ENCODE peak calls at places on chromosome 1, in seven cellular contexts. R is spleen, A is A673, N is mucosa of descending colon, M is heart left ventricle, L is keratinocyte, S is H9. C is an unnamed sample.

GRCh38 chr1:20281801-20282200 is 8.9 kb upstream of the VWA5B1 start:
- DNase-seq in R (no peak), A (no peak), N (no peak), M (no peak), L (peak; percentile 26), S (no peak), C (no peak)

GRCh38 chr1:11708554-11709350 is 17.2 kb downstream of the DRAXIN start:
- DNase-seq in R (no peak), A (no peak), N (no peak), M (no peak), L (no peak), S (no peak), C (no peak)

GRCh38 chr1:235093685-235094592 is 34.7 kb downstream of the TOMM20 start:
- DNase-seq in R (peak; percentile 93), A (peak; percentile 77), N (peak; percentile 92), M (peak; percentile 67), L (no peak), S (peak; percentile 84), C (peak; percentile 87)

GRCh38 chr1:225733254-225733653 is 44.4 kb upstream of the SRP9 start:
- DNase-seq in R (no peak), A (peak; percentile 24), N (no peak), M (no peak), L (no peak), S (no peak), C (no peak)

GRCh38 chr1:25485536-25486235 is 55.0 kb downstream of the MACO1 start:
- DNase-seq in R (no peak), A (no peak), N (no peak), M (no peak), L (no peak), S (no peak), C (no peak)

GRCh38 chr1:205481629-205482071 is 22.8 kb upstream of the CDK18 start:
- DNase-seq in R (no peak), A (no peak), N (no peak), M (no peak), L (no peak), S (no peak), C (no peak)

GRCh38 chr1:13779930-13780329 is 79.9 kb downstream of the PRDM2 start:
- DNase-seq in R (no peak), A (no peak), N (no peak), M (no peak), L (no peak), S (no peak), C (no peak)

GRCh38 chr1:164689672-164690655 is 131.0 kb downstream of the PBX1 start:
- DNase-seq in R (no peak), A (no peak), N (no peak), M (no peak), L (no peak), S (no peak), C (no peak)

GRCh38 chr1:26021647-26022403 is at the start of gene EXTL1:
- DNase-seq in R (no peak), A (peak; percentile 57), N (no peak), M (peak; percentile 79), L (no peak), S (peak; percentile 85), C (no peak)

GRCh38 chr1:32920833-32921232 is 19.6 kb upstream of the TMEM54 start:
- DNase-seq in R (no peak), A (no peak), N (no peak), M (peak; percentile 56), L (no peak), S (no peak), C (peak; percentile 61)

GRCh38 chr1:227805606-227806197 is 9.8 kb upstream of the PRSS38 start:
- DNase-seq in R (no peak), A (no peak), N (no peak), M (no peak), L (peak; percentile 90), S (no peak), C (no peak)

GRCh38 chr1:38026592-38027200 is 14.2 kb downstream of the UTP11 start:
- DNase-seq in R (no peak), A (peak; percentile 93), N (peak; percentile 64), M (no peak), L (no peak), S (peak; percentile 77), C (peak; percentile 88)

GRCh38 chr1:180343931-180344406 is 113.9 kb downstream of the LHX4 start:
- DNase-seq in R (no peak), A (peak; percentile 49), N (peak; percentile 92), M (peak; percentile 18), L (no peak), S (no peak), C (no peak)

GRCh38 chr1:226668173-226668560 is 70.9 kb downstream of the ITPKB start:
- DNase-seq in R (no peak), A (no peak), N (no peak), M (no peak), L (no peak), S (no peak), C (no peak)

GRCh38 chr1:55352080-55352800 is 137.1 kb upstream of the USP24 start:
- DNase-seq in R (no peak), A (no peak), N (no peak), M (peak; percentile 56), L (no peak), S (no peak), C (no peak)

GRCh38 chr1:166379447-166379846 is 212.6 kb upstream of the FAM78B start:
- DNase-seq in R (no peak), A (peak; percentile 1), N (no peak), M (peak; percentile 66), L (no peak), S (no peak), C (no peak)

GRCh38 chr1:29647581-29647980 is 411.3 kb downstream of the PTPRU start:
- DNase-seq in R (no peak), A (no peak), N (no peak), M (no peak), L (no peak), S (no peak), C (no peak)

GRCh38 chr1:188642585-188643168 is 1813.9 kb downstream of the PLA2G4A start:
- DNase-seq in R (no peak), A (peak; percentile 10), N (no peak), M (no peak), L (no peak), S (no peak), C (peak; percentile 62)

GRCh38 chr1:223702735-223703667 is 9.3 kb upstream of the CAPN2 start:
- DNase-seq in R (no peak), A (no peak), N (no peak), M (no peak), L (no peak), S (no peak), C (no peak)

GRCh38 chr1:23868848-23869450 is 859 bp upstream of the FUCA1 start:
- DNase-seq in R (no peak), A (no peak), N (no peak), M (no peak), L (no peak), S (no peak), C (no peak)

GRCh38 chr1:50978852-50979781 is 9.1 kb downstream of the CDKN2C start:
- DNase-seq in R (no peak), A (peak; percentile 69), N (peak; percentile 55), M (peak; percentile 10), L (no peak), S (no peak), C (no peak)

GRCh38 chr1:78032964-78033796 is 12.6 kb upstream of the GIPC2 start:
- DNase-seq in R (no peak), A (no peak), N (no peak), M (no peak), L (no peak), S (no peak), C (no peak)

GRCh38 chr1:67013573-67013972 is 40.4 kb downstream of the SLC35D1 start:
- DNase-seq in R (no peak), A (no peak), N (no peak), M (no peak), L (peak; percentile 15), S (no peak), C (no peak)

DNA sequence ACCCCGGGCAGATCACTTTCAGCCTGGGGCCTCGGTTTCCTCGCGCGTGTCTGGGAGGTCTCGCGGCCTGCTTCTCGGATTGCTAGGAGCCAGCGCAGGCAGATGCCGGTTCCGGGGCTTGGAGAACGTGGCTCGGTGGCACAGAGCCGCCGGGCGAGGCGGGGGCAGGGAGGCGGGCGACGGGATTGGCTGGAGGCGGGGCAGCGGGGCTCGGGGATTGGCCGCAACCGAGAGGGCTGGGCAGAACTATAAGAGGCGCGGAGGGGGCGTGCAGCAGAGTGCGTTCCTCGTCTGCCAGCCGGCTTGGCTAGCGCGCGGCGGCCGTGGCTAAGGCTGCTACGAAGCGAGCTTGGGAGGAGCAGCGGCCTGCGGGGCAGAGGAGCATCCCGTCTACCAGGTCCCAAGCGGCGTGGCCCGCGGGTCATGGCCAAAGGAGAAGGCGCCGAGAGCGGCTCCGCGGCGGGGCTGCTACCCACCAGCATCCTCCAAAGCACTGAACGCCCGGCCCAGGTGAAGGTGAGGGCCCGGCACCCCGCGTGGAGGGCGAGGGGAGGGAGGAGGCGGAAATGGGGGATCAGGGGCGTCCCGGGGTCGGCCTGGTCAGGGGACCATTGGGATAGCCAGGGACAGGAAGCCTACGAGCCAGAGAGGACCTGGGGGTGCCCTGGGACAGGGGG is at the start of gene MFSD2A:
- DNase-seq in R (peak; percentile 95), A (peak; percentile 96), N (peak; percentile 94), M (peak; percentile 92), L (peak; percentile 79), S (peak; percentile 95), C (peak; percentile 98)
- H3K4me1 ChIP-seq in R (peaks cover 58% of the 10 kb centered on the region), A (peaks cover 6% of the 10 kb centered on the region), N (peaks cover 15% of the 10 kb centered on the region), M (peaks cover 13% of the 10 kb centered on the region), L (peaks cover 46% of the 10 kb centered on the region), S (no peaks in the 10 kb centered on the region), C (peaks cover 28% of the 10 kb centered on the region)

GRCh38 chr1:109918077-109918606 is 7.5 kb downstream of the CSF1 start:
- DNase-seq in R (peak; percentile 18), A (no peak), N (no peak), M (no peak), L (no peak), S (no peak), C (no peak)
- TF ChIP-seq CTCF in R (no peak), A (no peak), N (no peak), M (no peak), L (peak; percentile 29), S (peak; percentile 38), C (no peak)

DNA sequence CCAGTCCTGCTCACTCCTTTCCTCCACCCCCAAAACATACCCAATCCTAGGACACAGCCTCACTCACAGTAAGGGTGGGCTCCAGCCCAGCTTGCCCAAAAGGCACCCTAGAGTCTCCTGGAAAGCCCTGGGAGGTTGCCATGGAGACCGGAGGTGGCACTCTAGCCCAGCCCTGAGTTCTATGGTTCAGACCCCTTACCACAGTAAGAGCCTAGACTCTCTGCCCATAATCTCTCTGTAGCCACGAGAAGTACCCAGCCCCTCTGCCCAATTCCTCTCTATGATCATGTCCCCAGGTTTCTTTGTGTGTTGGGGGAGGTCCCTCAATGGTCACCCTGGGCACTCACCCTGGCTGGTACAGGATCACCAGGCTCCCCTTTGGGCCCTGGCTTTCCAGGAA is 14.4 kb downstream of the COL16A1 start:
- DNase-seq in R (no peak), A (no peak), N (no peak), M (no peak), L (no peak), S (no peak), C (no peak)
- H3K4me1 ChIP-seq in R (no peaks in the 10 kb centered on the region), A (no peaks in the 10 kb centered on the region), N (no peaks in the 10 kb centered on the region), M (no peaks in the 10 kb centered on the region), L (peaks cover 17% of the 10 kb centered on the region), S (no peaks in the 10 kb centered on the region), C (no peaks in the 10 kb centered on the region)

DNA sequence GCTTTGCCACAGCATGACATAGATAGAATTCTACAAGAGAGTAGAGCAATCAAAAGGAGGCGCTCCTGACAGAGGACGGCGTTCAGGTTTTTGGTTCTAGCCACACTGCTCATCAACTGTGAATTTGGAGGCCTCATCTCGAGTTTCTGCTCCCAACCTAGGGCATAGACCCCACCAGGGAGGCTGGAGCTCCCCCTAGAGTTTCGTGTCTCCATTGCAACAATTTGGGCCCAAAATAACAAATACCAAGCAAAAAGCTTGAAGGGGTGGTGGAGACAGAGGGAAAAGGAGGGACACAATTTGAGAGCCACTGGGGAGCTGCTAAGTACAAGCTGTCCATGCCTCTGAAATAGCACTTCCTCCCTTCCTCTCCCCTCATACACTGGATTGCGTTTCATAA is 297.0 kb downstream of the GPATCH2 start:
- DNase-seq in R (no peak), A (peak; percentile 58), N (peak; percentile 11), M (no peak), L (no peak), S (peak; percentile 75), C (no peak)
- TF ChIP-seq CTCF in R (peak; percentile 31), A (peak; percentile 77), N (no peak), M (no peak), L (peak; percentile 86), S (peak; percentile 84), C (peak; percentile 39)

C was measured in upper lobe of right lung.